ENCODE peak calls at places on chromosomes 3 and 15, in seven cellular contexts. I, Z, P, F, R, A and Y are unnamed samples.

GRCh38 chr3:183108002-183108449 is 8.7 kb upstream of the MCCC1 start:
- DNase-seq in Z (no peak), A (no peak), P (no peak), I (no peak), F (no peak), R (no peak), Y (no peak)

GRCh38 chr3:195557327-195557726 is 14.2 kb upstream of the PPP1R2 start:
- DNase-seq in P (no peak), F (no peak), R (no peak), A (no peak), I (no peak), Z (no peak), Y (no peak)

GRCh38 chr15:77642793-77643430 is 10.2 kb upstream of the LINGO1 start:
- DNase-seq in F (no peak), R (no peak), P (no peak), I (no peak), Z (no peak), A (no peak), Y (no peak)

GRCh38 chr3:190384241-190384863 is 3.6 kb upstream of the CLDN16 start:
- DNase-seq in F (no peak), Z (peak; percentile 87), P (no peak), I (peak; percentile 80), A (no peak), R (no peak), Y (no peak)

GRCh38 chr3:154904328-154904727 is 175.8 kb upstream of the MME start:
- DNase-seq in Z (peak; percentile 33), F (no peak), I (no peak), P (no peak), A (no peak), R (no peak), Y (no peak)

GRCh38 chr15:79973445-79974180 is 2.6 kb upstream of the BCL2A1 start:
- DNase-seq in F (no peak), Z (no peak), P (no peak), A (no peak), R (no peak), I (no peak), Y (no peak)

GRCh38 chr15:37764733-37765191 is 169.7 kb upstream of the TMCO5A start:
- DNase-seq in I (peak; percentile 6), R (no peak), Z (peak; percentile 56), F (no peak), A (no peak), P (no peak), Y (no peak)

GRCh38 chr3:65604863-65605526 is 433.7 kb downstream of the MAGI1 start:
- DNase-seq in P (no peak), A (no peak), F (no peak), R (no peak), I (peak; percentile 19), Z (no peak), Y (no peak)

GRCh38 chr3:123379041-123379830 is 69.7 kb downstream of the ADCY5 start:
- DNase-seq in I (no peak), Z (no peak), A (no peak), F (no peak), P (no peak), R (no peak), Y (no peak)

GRCh38 chr3:30273304-30274072 is 332.9 kb upstream of the TGFBR2 start:
- DNase-seq in R (no peak), I (no peak), A (no peak), F (no peak), Z (no peak), P (no peak), Y (no peak)

GRCh38 chr15:61175024-61175423 is 54.1 kb downstream of the RORA start:
- DNase-seq in R (no peak), I (no peak), F (no peak), Z (no peak), P (no peak), A (no peak), Y (no peak)

GRCh38 chr15:62120776-62121175 is 44.3 kb downstream of the C2CD4B start:
- DNase-seq in F (no peak), A (no peak), R (no peak), I (no peak), Z (no peak), P (no peak), Y (no peak)

DNA sequence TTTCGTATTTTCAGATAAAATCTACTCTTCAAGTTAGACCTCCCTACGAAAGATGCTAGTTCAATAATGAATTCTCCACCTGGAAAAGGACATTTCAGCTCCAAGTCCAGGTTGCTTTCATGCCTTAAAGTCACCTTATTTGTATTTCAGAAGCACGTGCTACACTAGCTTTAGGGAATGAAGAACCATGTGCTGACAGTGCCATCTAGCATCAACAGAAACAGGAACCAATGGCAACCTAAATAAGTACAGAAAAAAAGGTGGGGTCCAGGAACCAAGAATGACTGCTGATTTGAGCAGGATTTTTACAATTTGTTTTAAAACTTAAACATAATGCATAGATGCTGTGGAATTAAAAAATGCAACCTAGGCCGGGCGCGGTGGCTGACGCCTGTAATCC is 77.6 kb upstream of the SNRPN start:
- DNase-seq in P (no peak), I (no peak), A (no peak), F (no peak), Z (no peak), R (no peak), Y (no peak)
- TF ChIP-seq CTCF in P (no peak), I (no peak), A (no peak), F (no peak), Z (no peak), R (no peak), Y (no peak)

GRCh38 chr3:61526307-61526706 is 35.1 kb upstream of the PTPRG start:
- DNase-seq in P (no peak), I (no peak), F (no peak), Z (no peak), A (no peak), R (no peak), Y (no peak)

GRCh38 chr3:61527011-61527410 is 34.4 kb upstream of the PTPRG start:
- DNase-seq in F (no peak), I (no peak), Z (no peak), P (no peak), A (no peak), R (no peak), Y (no peak)

GRCh38 chr3:61531528-61531927 is 29.8 kb upstream of the PTPRG start:
- DNase-seq in A (no peak), Z (no peak), I (no peak), F (no peak), P (no peak), R (no peak), Y (no peak)

GRCh38 chr3:61532739-61533500 is 28.5 kb upstream of the PTPRG start:
- DNase-seq in R (no peak), P (no peak), Z (no peak), F (no peak), A (no peak), I (no peak), Y (no peak)

GRCh38 chr3:61530355-61530754 is 31.0 kb upstream of the PTPRG start:
- DNase-seq in I (no peak), R (no peak), P (no peak), A (no peak), F (no peak), Z (peak; percentile 49), Y (no peak)
- TF ChIP-seq CTCF in I (peak; percentile 70), R (no peak), P (no peak), A (peak; percentile 31), F (peak; percentile 23), Z (peak; percentile 67), Y (no peak)

GRCh38 chr3:151213881-151214280 is 10.9 kb upstream of the GPR171 start:
- DNase-seq in P (no peak), Z (no peak), A (no peak), R (no peak), I (no peak), F (no peak), Y (no peak)

GRCh38 chr3:151209652-151210051 is 6.6 kb upstream of the GPR171 start:
- DNase-seq in P (no peak), A (no peak), I (peak; percentile 42), F (no peak), Z (no peak), R (no peak), Y (no peak)

GRCh38 chr3:151213151-151213550 is 10.1 kb upstream of the GPR171 start:
- DNase-seq in A (no peak), I (no peak), P (no peak), R (no peak), Z (no peak), F (no peak), Y (no peak)

GRCh38 chr3:151214459-151214858 is 11.4 kb upstream of the GPR171 start:
- DNase-seq in P (no peak), A (no peak), Z (no peak), F (no peak), I (no peak), R (no peak), Y (no peak)

GRCh38 chr3:151210676-151211381 is 7.8 kb upstream of the GPR171 start:
- DNase-seq in I (no peak), R (no peak), F (no peak), Z (no peak), P (no peak), A (no peak), Y (no peak)
- TF ChIP-seq CTCF in I (peak; percentile 9), R (no peak), F (no peak), Z (peak; percentile 21), P (no peak), A (no peak), Y (no peak)

GRCh38 chr15:33278816-33279612 is 31.8 kb upstream of the RYR3 start:
- DNase-seq in R (no peak), Z (peak; percentile 92), A (peak; percentile 52), F (no peak), P (no peak), I (peak; percentile 80), Y (no peak)
- TF ChIP-seq CTCF in R (no peak), Z (peak; percentile 18), A (peak; percentile 27), F (no peak), P (no peak), I (peak; percentile 44), Y (no peak)

GRCh38 chr3:9800529-9800928 is 7.6 kb downstream of the ARPC4 start:
- DNase-seq in I (no peak), F (no peak), Z (no peak), P (no peak), R (no peak), A (no peak), Y (no peak)
- TF ChIP-seq CTCF in I (peak; percentile 41), F (no peak), Z (peak; percentile 49), P (no peak), R (no peak), A (no peak), Y (peak; percentile 39)